ENCODE peak calls at places on chromosomes 12 and 14, in nine cellular contexts. Y is DMS53; A is non-pigmented ciliary epithelial cell; Q is iris pigment epithelial cell; F is stimulated activated CD8-positive, alpha-beta memory T cell treated with anti-CD3 and anti-CD28 coated beads, Interleukin-12 subunit alpha, Interleukin-12 subunit beta, amount 100 ng/mL, for 4 hours; D is foreskin fibroblast; E is caudate nucleus; G is ACHN; S is brain microvascular endothelial cell. X is an unnamed sample.

GRCh38 chr12:127054531-127054930 is 1212.4 kb upstream of the TMEM132C start:
- DNase-seq in Y (no peak), A (peak; percentile 43), Q (peak; percentile 19), F (no peak), D (no peak), E (no peak), G (no peak), S (peak; percentile 38), X (no peak)

GRCh38 chr14:104426771-104427125 is 152.8 kb upstream of the C14orf180 start:
- DNase-seq in Y (no peak), A (no peak), Q (no peak), F (no peak), D (no peak), E (no peak), G (no peak), S (no peak), X (no peak)

GRCh38 chr12:2395352-2395977 is 342.7 kb downstream of the CACNA1C start:
- DNase-seq in Y (peak; percentile 82), A (no peak), Q (peak; percentile 34), F (no peak), D (peak; percentile 15), E (no peak), G (peak; percentile 63), S (no peak), X (no peak)

GRCh38 chr14:79352026-79352425 is 859.3 kb downstream of the DIO2 start:
- DNase-seq in Y (no peak), A (no peak), Q (no peak), F (no peak), D (no peak), E (no peak), G (no peak), S (no peak), X (no peak)

GRCh38 chr14:80584638-80585505 is 356.7 kb downstream of the CEP128 start:
- DNase-seq in Y (peak; percentile 88), A (no peak), Q (peak; percentile 61), F (no peak), D (no peak), E (no peak), G (no peak), S (no peak), X (no peak)

GRCh38 chr14:90583427-90583826 is 186.6 kb downstream of the CALM1 start:
- DNase-seq in Y (no peak), A (no peak), Q (no peak), F (no peak), D (no peak), E (no peak), G (no peak), S (no peak), X (no peak)

GRCh38 chr12:116515674-116516073 is 43.5 kb upstream of the MAP1LC3B2 start:
- DNase-seq in Y (no peak), A (no peak), Q (no peak), F (no peak), D (no peak), E (no peak), G (no peak), S (no peak), X (no peak)

GRCh38 chr12:1505151-1505450 is 89.3 kb downstream of the FBXL14 start:
- DNase-seq in Y (no peak), A (no peak), Q (no peak), F (no peak), D (no peak), E (no peak), G (no peak), S (no peak), X (no peak)

GRCh38 chr14:95464103-95464502 is 52.3 kb downstream of the SYNE3 start:
- DNase-seq in Y (peak; percentile 44), A (no peak), Q (no peak), F (no peak), D (no peak), E (no peak), G (no peak), S (no peak), X (no peak)

GRCh38 chr14:60805881-60806569 is 71.5 kb downstream of the MNAT1 start:
- DNase-seq in Y (no peak), A (peak; percentile 22), Q (peak; percentile 58), F (no peak), D (peak; percentile 64), E (no peak), G (no peak), S (peak; percentile 55), X (no peak)

GRCh38 chr12:67243260-67243659 is 25.9 kb upstream of the CAND1 start:
- DNase-seq in Y (no peak), A (no peak), Q (no peak), F (no peak), D (no peak), E (no peak), G (no peak), S (no peak), X (no peak)

GRCh38 chr14:90671382-90671781 is 144.8 kb downstream of the TTC7B start:
- DNase-seq in Y (no peak), A (no peak), Q (no peak), F (no peak), D (no peak), E (no peak), G (no peak), S (no peak), X (no peak)

GRCh38 chr12:88258396-88258795 is 116.3 kb downstream of the TMTC3 start:
- DNase-seq in Y (no peak), A (peak; percentile 23), Q (no peak), F (no peak), D (peak; percentile 81), E (no peak), G (no peak), S (no peak), X (no peak)

GRCh38 chr14:72879431-72879830 is 14.5 kb downstream of the DPF3 start:
- DNase-seq in Y (no peak), A (no peak), Q (no peak), F (no peak), D (no peak), E (no peak), G (no peak), S (no peak), X (no peak)

GRCh38 chr14:26897186-26897585 is 299.4 kb upstream of the NOVA1 start:
- DNase-seq in Y (no peak), A (no peak), Q (no peak), F (no peak), D (no peak), E (no peak), G (no peak), S (no peak), X (no peak)

GRCh38 chr12:1108276-1108675 is 117.3 kb downstream of the ERC1 start:
- DNase-seq in Y (no peak), A (no peak), Q (no peak), F (no peak), D (no peak), E (no peak), G (no peak), S (no peak), X (no peak)

GRCh38 chr14:54348001-54348611 is 48.7 kb upstream of the CDKN3 start:
- DNase-seq in Y (peak; percentile 82), A (no peak), Q (peak; percentile 30), F (no peak), D (peak; percentile 30), E (no peak), G (peak; percentile 43), S (no peak), X (no peak)

GRCh38 chr14:100544506-100545141 is 42.6 kb downstream of the BEGAIN start:
- DNase-seq in Y (no peak), A (no peak), Q (no peak), F (no peak), D (no peak), E (no peak), G (no peak), S (no peak), X (no peak)

GRCh38 chr12:96719671-96720362 is 187.2 kb upstream of the NEDD1 start:
- DNase-seq in Y (peak; percentile 97), A (no peak), Q (peak; percentile 41), F (no peak), D (no peak), E (no peak), G (peak; percentile 61), S (peak; percentile 53), X (no peak)

GRCh38 chr12:82504411-82504810 is 146.1 kb downstream of the METTL25 start:
- DNase-seq in Y (no peak), A (no peak), Q (no peak), F (no peak), D (no peak), E (no peak), G (no peak), S (no peak), X (no peak)

GRCh38 chr12:2853626-2854025 is 3.2 kb downstream of the TEX52 start:
- DNase-seq in Y (peak; percentile 94), A (no peak), Q (peak; percentile 69), F (no peak), D (peak; percentile 67), E (no peak), G (peak; percentile 88), S (peak; percentile 85), X (peak; percentile 42)

GRCh38 chr14:56587701-56588100 is 8.1 kb downstream of the TMEM260 start:
- DNase-seq in Y (no peak), A (no peak), Q (no peak), F (no peak), D (no peak), E (no peak), G (no peak), S (no peak), X (no peak)

GRCh38 chr12:65705380-65705876 is 118.9 kb upstream of the HMGA2 start:
- DNase-seq in Y (no peak), A (no peak), Q (no peak), F (no peak), D (no peak), E (no peak), G (no peak), S (no peak), X (no peak)

GRCh38 chr12:95004610-95005009 is 1.1 kb upstream of the NDUFA12 start:
- DNase-seq in Y (no peak), A (no peak), Q (peak; percentile 81), F (no peak), D (peak; percentile 37), E (no peak), G (no peak), S (no peak), X (no peak)

GRCh38 chr12:7162691-7163114 is 26.8 kb upstream of the PEX5 start:
- DNase-seq in Y (peak; percentile 98), A (no peak), Q (peak; percentile 28), F (no peak), D (no peak), E (no peak), G (no peak), S (no peak), X (no peak)

GRCh38 chr14:24441485-24441884 is 1.1 kb downstream of the SDR39U1 start:
- DNase-seq in Y (no peak), A (no peak), Q (no peak), F (no peak), D (no peak), E (no peak), G (no peak), S (no peak), X (no peak)

GRCh38 chr14:57066887-57067513 is 201.7 kb downstream of the EXOC5 start:
- DNase-seq in Y (peak; percentile 76), A (no peak), Q (peak; percentile 21), F (no peak), D (no peak), E (no peak), G (no peak), S (peak; percentile 14), X (no peak)

X was measured in hypothalamus.